ENCODE peak calls at places on chromosomes 12 and 14, in ten cellular contexts. U is pons; Z is memory B cell; F is ELR; G is stimulated activated CD8-positive, alpha-beta memory T cell treated with anti-CD3 and anti-CD28 coated beads, Interleukin-12 subunit alpha, Interleukin-12 subunit beta, amount 100 ng/mL, for 4 hours; L is AG08395; C is psoas muscle; S is MG63; Y is naive thymus-derived CD8-positive, alpha-beta T cell; R is non-pigmented ciliary epithelial cell. A is an unnamed sample.

GRCh38 chr12:29782285-29782820 is 1.4 kb downstream of the TMTC1 start:
- DNase-seq in U (no peak), Z (no peak), F (no peak), G (no peak), L (peak), C (no peak), S (no peak), Y (no peak), R (peak), A (peak)

GRCh38 chr12:115638753-115639666 is 638.5 kb downstream of the MED13L start:
- DNase-seq in U (no peak), Z (no peak), F (no peak), G (no peak), L (no peak), C (no peak), S (no peak), Y (no peak), R (no peak), A (no peak)

GRCh38 chr12:39671898-39672875 is 52.6 kb upstream of the ABCD2 start:
- DNase-seq in U (no peak), Z (no peak), F (no peak), G (no peak), L (no peak), C (no peak), S (no peak), Y (no peak), R (no peak), A (no peak)

GRCh38 chr12:87676726-87677125 is 352.5 kb downstream of the C12orf50 start:
- DNase-seq in U (no peak), Z (no peak), F (no peak), G (no peak), L (no peak), C (no peak), S (no peak), Y (no peak), R (no peak), A (no peak)

GRCh38 chr12:21541773-21542172 is 15.7 kb downstream of the SPX start:
- DNase-seq in U (no peak), Z (no peak), F (no peak), G (no peak), L (no peak), C (no peak), S (no peak), Y (no peak), R (no peak), A (no peak)

GRCh38 chr14:100547633-100548294 is 39.5 kb downstream of the BEGAIN start:
- DNase-seq in U (peak), Z (no peak), F (peak), G (no peak), L (peak), C (no peak), S (peak), Y (peak), R (no peak), A (peak)

GRCh38 chr12:75872762-75873161 is 158.8 kb downstream of the PHLDA1 start:
- DNase-seq in U (no peak), Z (no peak), F (no peak), G (no peak), L (no peak), C (no peak), S (no peak), Y (no peak), R (no peak), A (no peak)

GRCh38 chr14:43729149-43729548 is 777.9 kb downstream of the FSCB start:
- DNase-seq in U (no peak), Z (no peak), F (peak), G (no peak), L (no peak), C (no peak), S (no peak), Y (no peak), R (no peak), A (no peak)

GRCh38 chr14:70332015-70332414 is 27.5 kb downstream of the COX16 start:
- DNase-seq in U (no peak), Z (no peak), F (no peak), G (no peak), L (no peak), C (no peak), S (no peak), Y (no peak), R (no peak), A (no peak)

GRCh38 chr14:88463318-88463717 is 77.9 kb downstream of the SPATA7 start:
- DNase-seq in U (peak), Z (no peak), F (peak), G (no peak), L (no peak), C (no peak), S (no peak), Y (no peak), R (no peak), A (no peak)

GRCh38 chr14:85071447-85071846 is 458.5 kb upstream of the FLRT2 start:
- DNase-seq in U (no peak), Z (no peak), F (no peak), G (no peak), L (no peak), C (no peak), S (no peak), Y (no peak), R (no peak), A (no peak)

GRCh38 chr12:58301337-58302122 is 360.2 kb downstream of the ATP23 start:
- DNase-seq in U (no peak), Z (no peak), F (no peak), G (no peak), L (no peak), C (no peak), S (no peak), Y (no peak), R (no peak), A (no peak)

GRCh38 chr12:123105427-123105826 is 45.5 kb downstream of the PITPNM2 start:
- DNase-seq in U (no peak), Z (no peak), F (no peak), G (no peak), L (no peak), C (no peak), S (no peak), Y (no peak), R (no peak), A (no peak)

GRCh38 chr12:12405882-12406281 is 49.0 kb downstream of the BORCS5 start:
- DNase-seq in U (peak), Z (no peak), F (no peak), G (no peak), L (no peak), C (no peak), S (peak), Y (no peak), R (no peak), A (peak)

GRCh38 chr12:2958432-2959193 is 584 bp upstream of the TEAD4 start:
- DNase-seq in U (no peak), Z (no peak), F (peak), G (no peak), L (peak), C (peak), S (peak), Y (no peak), R (no peak), A (no peak)

GRCh38 chr14:73740921-73741326 is 26.7 kb upstream of the PNMA1 start:
- DNase-seq in U (no peak), Z (no peak), F (no peak), G (no peak), L (peak), C (peak), S (peak), Y (no peak), R (no peak), A (no peak)

GRCh38 chr12:52598966-52599365 is 2.3 kb downstream of the KRT72 start:
- DNase-seq in U (no peak), Z (no peak), F (no peak), G (no peak), L (no peak), C (no peak), S (no peak), Y (peak), R (no peak), A (no peak)

A was measured in midbrain.